ENCODE peak calls at places on chromosomes 16 and 17, in ten cellular contexts. One of them, this sample, is unnamed.
A peak's percentile ranks its signal among the peaks of the same experiment; 100 is the strongest.

GRCh38 chr16:52496051-52496876 is 50.7 kb downstream of the TOX3 start:
- DNase-seq in HCT116: no peak
- DNase-seq in ovary: no peak
- DNase-seq in A549: no peak
- DNase-seq in upper lobe of right lung: no peak
- DNase-seq in CD8-positive, alpha-beta T cell: no peak
- DNase-seq in psoas muscle: no peak
- DNase-seq in IMR-90: no peak
- DNase-seq in cardiac muscle cell: peak; percentile 10
- DNase-seq in hepatocyte: no peak
- DNase-seq in this sample: no peak

GRCh38 chr16:57504491-57504890 is 18.2 kb upstream of the DOK4 start:
- DNase-seq in IMR-90: no peak
- DNase-seq in psoas muscle: peak; percentile 7
- DNase-seq in cardiac muscle cell: no peak
- DNase-seq in HCT116: no peak
- DNase-seq in ovary: no peak
- DNase-seq in A549: no peak
- DNase-seq in CD8-positive, alpha-beta T cell: no peak
- DNase-seq in hepatocyte: no peak
- DNase-seq in upper lobe of right lung: no peak
- DNase-seq in this sample: no peak

GRCh38 chr16:30335598-30336474 is 19.3 kb downstream of the CD2BP2 start:
- DNase-seq in IMR-90: no peak
- DNase-seq in A549: no peak
- DNase-seq in hepatocyte: peak; percentile 37
- DNase-seq in HCT116: no peak
- DNase-seq in cardiac muscle cell: no peak
- DNase-seq in CD8-positive, alpha-beta T cell: no peak
- DNase-seq in upper lobe of right lung: peak; percentile 66
- DNase-seq in ovary: no peak
- DNase-seq in psoas muscle: peak; percentile 76
- DNase-seq in this sample: no peak

GRCh38 chr17:45436625-45437460 is 4.2 kb upstream of the ARHGAP27 start:
- DNase-seq in CD8-positive, alpha-beta T cell: no peak
- DNase-seq in HCT116: no peak
- DNase-seq in IMR-90: peak; percentile 13
- DNase-seq in upper lobe of right lung: no peak
- DNase-seq in ovary: no peak
- DNase-seq in cardiac muscle cell: no peak
- DNase-seq in A549: no peak
- DNase-seq in hepatocyte: no peak
- DNase-seq in psoas muscle: no peak
- DNase-seq in this sample: no peak

GRCh38 chr17:50174444-50174843 is 8.6 kb downstream of the SGCA start:
- DNase-seq in CD8-positive, alpha-beta T cell: no peak
- DNase-seq in hepatocyte: no peak
- DNase-seq in cardiac muscle cell: no peak
- DNase-seq in IMR-90: no peak
- DNase-seq in ovary: no peak
- DNase-seq in HCT116: no peak
- DNase-seq in psoas muscle: peak; percentile 35
- DNase-seq in A549: no peak
- DNase-seq in upper lobe of right lung: no peak
- DNase-seq in this sample: no peak

GRCh38 chr17:4485676-4486646 is 12.7 kb upstream of the SPNS2 start:
- DNase-seq in IMR-90: no peak
- DNase-seq in cardiac muscle cell: no peak
- DNase-seq in upper lobe of right lung: no peak
- DNase-seq in CD8-positive, alpha-beta T cell: no peak
- DNase-seq in ovary: no peak
- DNase-seq in A549: no peak
- DNase-seq in hepatocyte: no peak
- DNase-seq in HCT116: no peak
- DNase-seq in psoas muscle: no peak
- DNase-seq in this sample: no peak

GRCh38 chr16:82201906-82202305 is 31.9 kb upstream of the MPHOSPH6 start:
- DNase-seq in CD8-positive, alpha-beta T cell: no peak
- DNase-seq in hepatocyte: no peak
- DNase-seq in ovary: no peak
- DNase-seq in upper lobe of right lung: no peak
- DNase-seq in cardiac muscle cell: no peak
- DNase-seq in A549: no peak
- DNase-seq in HCT116: no peak
- DNase-seq in IMR-90: no peak
- DNase-seq in psoas muscle: no peak
- DNase-seq in this sample: peak; percentile 83

GRCh38 chr17:16495561-16495960 is 3.6 kb upstream of the LRRC75A start:
- DNase-seq in hepatocyte: no peak
- DNase-seq in upper lobe of right lung: no peak
- DNase-seq in IMR-90: no peak
- DNase-seq in psoas muscle: no peak
- DNase-seq in HCT116: no peak
- DNase-seq in ovary: no peak
- DNase-seq in cardiac muscle cell: no peak
- DNase-seq in A549: no peak
- DNase-seq in CD8-positive, alpha-beta T cell: no peak
- DNase-seq in this sample: no peak

GRCh38 chr17:80819422-80820164 is 172.0 kb upstream of the CHMP6 start:
- DNase-seq in CD8-positive, alpha-beta T cell: no peak
- DNase-seq in upper lobe of right lung: peak; percentile 59
- DNase-seq in hepatocyte: no peak
- DNase-seq in HCT116: no peak
- DNase-seq in IMR-90: no peak
- DNase-seq in psoas muscle: peak; percentile 47
- DNase-seq in ovary: peak; percentile 28
- DNase-seq in cardiac muscle cell: no peak
- DNase-seq in A549: no peak
- DNase-seq in this sample: no peak

GRCh38 chr17:49469831-49470568 is 25.1 kb upstream of the NGFR start:
- DNase-seq in hepatocyte: peak; percentile 46
- DNase-seq in A549: no peak
- DNase-seq in upper lobe of right lung: no peak
- DNase-seq in psoas muscle: peak; percentile 69
- DNase-seq in IMR-90: no peak
- DNase-seq in ovary: peak; percentile 48
- DNase-seq in CD8-positive, alpha-beta T cell: no peak
- DNase-seq in cardiac muscle cell: peak; percentile 60
- DNase-seq in HCT116: no peak
- DNase-seq in this sample: no peak

GRCh38 chr17:14739656-14740431 is 439.0 kb downstream of the HS3ST3B1 start:
- DNase-seq in psoas muscle: no peak
- DNase-seq in upper lobe of right lung: no peak
- DNase-seq in hepatocyte: no peak
- DNase-seq in HCT116: no peak
- DNase-seq in CD8-positive, alpha-beta T cell: no peak
- DNase-seq in cardiac muscle cell: no peak
- DNase-seq in IMR-90: no peak
- DNase-seq in ovary: no peak
- DNase-seq in A549: no peak
- DNase-seq in this sample: no peak

GRCh38 chr16:31488630-31489564 is 6.0 kb downstream of the SLC5A2 start:
- DNase-seq in CD8-positive, alpha-beta T cell: no peak
- DNase-seq in cardiac muscle cell: no peak
- DNase-seq in IMR-90: no peak
- DNase-seq in A549: no peak
- DNase-seq in upper lobe of right lung: no peak
- DNase-seq in ovary: no peak
- DNase-seq in HCT116: no peak
- DNase-seq in hepatocyte: no peak
- DNase-seq in psoas muscle: peak; percentile 61
- DNase-seq in this sample: no peak

GRCh38 chr16:84524346-84524920 is 20.0 kb upstream of the MEAK7 start:
- DNase-seq in ovary: no peak
- DNase-seq in hepatocyte: no peak
- DNase-seq in cardiac muscle cell: no peak
- DNase-seq in HCT116: no peak
- DNase-seq in IMR-90: no peak
- DNase-seq in upper lobe of right lung: no peak
- DNase-seq in psoas muscle: no peak
- DNase-seq in CD8-positive, alpha-beta T cell: no peak
- DNase-seq in A549: no peak
- DNase-seq in this sample: no peak

GRCh38 chr17:50593321-50593720 is 32.8 kb downstream of the CACNA1G start:
- DNase-seq in IMR-90: no peak
- DNase-seq in upper lobe of right lung: peak; percentile 86
- DNase-seq in CD8-positive, alpha-beta T cell: no peak
- DNase-seq in A549: no peak
- DNase-seq in psoas muscle: no peak
- DNase-seq in cardiac muscle cell: peak; percentile 98
- DNase-seq in HCT116: no peak
- DNase-seq in ovary: no peak
- DNase-seq in hepatocyte: peak; percentile 77
- DNase-seq in this sample: no peak

GRCh38 chr17:55285340-55286301 is 20.9 kb downstream of the HLF start:
- DNase-seq in HCT116: no peak
- DNase-seq in upper lobe of right lung: peak; percentile 86
- DNase-seq in psoas muscle: peak; percentile 94
- DNase-seq in hepatocyte: peak; percentile 89
- DNase-seq in IMR-90: peak; percentile 68
- DNase-seq in CD8-positive, alpha-beta T cell: no peak
- DNase-seq in ovary: peak; percentile 97
- DNase-seq in A549: no peak
- DNase-seq in cardiac muscle cell: peak; percentile 21
- DNase-seq in this sample: peak; percentile 96

GRCh38 chr17:41413353-41413752 is 11.0 kb downstream of the KRT37 start:
- DNase-seq in upper lobe of right lung: no peak
- DNase-seq in hepatocyte: no peak
- DNase-seq in cardiac muscle cell: no peak
- DNase-seq in IMR-90: peak; percentile 12
- DNase-seq in CD8-positive, alpha-beta T cell: no peak
- DNase-seq in ovary: no peak
- DNase-seq in A549: no peak
- DNase-seq in psoas muscle: no peak
- DNase-seq in HCT116: no peak
- DNase-seq in this sample: no peak

GRCh38 chr17:19641687-19642372 is 6.7 kb upstream of the ALDH3A2 start:
- DNase-seq in ovary: no peak
- DNase-seq in HCT116: no peak
- DNase-seq in hepatocyte: no peak
- DNase-seq in psoas muscle: no peak
- DNase-seq in A549: no peak
- DNase-seq in cardiac muscle cell: no peak
- DNase-seq in IMR-90: no peak
- DNase-seq in upper lobe of right lung: no peak
- DNase-seq in CD8-positive, alpha-beta T cell: no peak
- DNase-seq in this sample: no peak

GRCh38 chr16:3321802-3322201 is 16.5 kb downstream of the ZNF75A start:
- DNase-seq in upper lobe of right lung: no peak
- DNase-seq in A549: no peak
- DNase-seq in HCT116: no peak
- DNase-seq in hepatocyte: no peak
- DNase-seq in CD8-positive, alpha-beta T cell: no peak
- DNase-seq in cardiac muscle cell: no peak
- DNase-seq in ovary: no peak
- DNase-seq in psoas muscle: no peak
- DNase-seq in IMR-90: no peak
- DNase-seq in this sample: no peak
- H3K9me3 ChIP-seq in upper lobe of right lung: peaks cover 59% of the 10 kb centered on the region
- H3K9me3 ChIP-seq in A549: peaks cover 97% of the 10 kb centered on the region
- H3K9me3 ChIP-seq in HCT116: peaks cover 12% of the 10 kb centered on the region
- H3K9me3 ChIP-seq in hepatocyte: peaks cover 34% of the 10 kb centered on the region
- H3K9me3 ChIP-seq in CD8-positive, alpha-beta T cell: peaks cover 48% of the 10 kb centered on the region
- H3K9me3 ChIP-seq in cardiac muscle cell: peaks cover 7% of the 10 kb centered on the region
- H3K9me3 ChIP-seq in ovary: peaks cover 51% of the 10 kb centered on the region
- H3K9me3 ChIP-seq in psoas muscle: peaks cover 86% of the 10 kb centered on the region
- H3K9me3 ChIP-seq in IMR-90: peaks cover 61% of the 10 kb centered on the region
- H3K9me3 ChIP-seq in this sample: peaks cover 44% of the 10 kb centered on the region

GRCh38 chr16:12802048-12802447 is 1.6 kb downstream of the CPPED1 start:
- DNase-seq in cardiac muscle cell: no peak
- DNase-seq in IMR-90: no peak
- DNase-seq in HCT116: no peak
- DNase-seq in CD8-positive, alpha-beta T cell: no peak
- DNase-seq in psoas muscle: no peak
- DNase-seq in A549: no peak
- DNase-seq in ovary: peak; percentile 40
- DNase-seq in hepatocyte: no peak
- DNase-seq in upper lobe of right lung: no peak
- DNase-seq in this sample: no peak

GRCh38 chr16:12802661-12803060 is 1.0 kb downstream of the CPPED1 start:
- DNase-seq in IMR-90: no peak
- DNase-seq in psoas muscle: no peak
- DNase-seq in HCT116: no peak
- DNase-seq in CD8-positive, alpha-beta T cell: no peak
- DNase-seq in A549: no peak
- DNase-seq in upper lobe of right lung: no peak
- DNase-seq in hepatocyte: no peak
- DNase-seq in ovary: no peak
- DNase-seq in cardiac muscle cell: no peak
- DNase-seq in this sample: no peak

GRCh38 chr16:12805091-12805490 is 1.4 kb upstream of the CPPED1 start:
- DNase-seq in psoas muscle: no peak
- DNase-seq in ovary: no peak
- DNase-seq in hepatocyte: no peak
- DNase-seq in upper lobe of right lung: no peak
- DNase-seq in A549: no peak
- DNase-seq in HCT116: no peak
- DNase-seq in IMR-90: no peak
- DNase-seq in CD8-positive, alpha-beta T cell: no peak
- DNase-seq in cardiac muscle cell: no peak
- DNase-seq in this sample: no peak

GRCh38 chr16:12803203-12804093 is at the start of gene CPPED1:
- DNase-seq in HCT116: peak; percentile 83
- DNase-seq in CD8-positive, alpha-beta T cell: peak; percentile 83
- DNase-seq in upper lobe of right lung: peak; percentile 98
- DNase-seq in psoas muscle: peak; percentile 93
- DNase-seq in ovary: peak; percentile 95
- DNase-seq in A549: peak; percentile 90
- DNase-seq in cardiac muscle cell: peak; percentile 92
- DNase-seq in IMR-90: peak; percentile 80
- DNase-seq in hepatocyte: peak; percentile 96
- DNase-seq in this sample: peak; percentile 90

GRCh38 chr16:12804395-12804794 is 708 bp upstream of the CPPED1 start:
- DNase-seq in hepatocyte: no peak
- DNase-seq in IMR-90: no peak
- DNase-seq in ovary: no peak
- DNase-seq in cardiac muscle cell: no peak
- DNase-seq in CD8-positive, alpha-beta T cell: no peak
- DNase-seq in A549: no peak
- DNase-seq in psoas muscle: no peak
- DNase-seq in HCT116: no peak
- DNase-seq in upper lobe of right lung: no peak
- DNase-seq in this sample: no peak
- H3K27ac ChIP-seq in hepatocyte: peak overlapping the region; percentile 97
- H3K27ac ChIP-seq in IMR-90: no peak overlapping the region
- H3K27ac ChIP-seq in ovary: no peak overlapping the region
- H3K27ac ChIP-seq in cardiac muscle cell: no peak overlapping the region
- H3K27ac ChIP-seq in CD8-positive, alpha-beta T cell: no peak overlapping the region
- H3K27ac ChIP-seq in A549: peak overlapping the region; percentile 94
- H3K27ac ChIP-seq in psoas muscle: no peak overlapping the region
- H3K27ac ChIP-seq in HCT116: no peak overlapping the region
- H3K27ac ChIP-seq in upper lobe of right lung: no peak overlapping the region
- H3K27ac ChIP-seq in this sample: no peak overlapping the region

GRCh38 chr16:2223375-2224182 is at the start of gene E4F1:
- DNase-seq in IMR-90: peak; percentile 99
- DNase-seq in cardiac muscle cell: peak; percentile 100
- DNase-seq in upper lobe of right lung: peak; percentile 100
- DNase-seq in CD8-positive, alpha-beta T cell: peak; percentile 97
- DNase-seq in HCT116: peak; percentile 99
- DNase-seq in hepatocyte: peak; percentile 100
- DNase-seq in A549: peak; percentile 97
- DNase-seq in ovary: peak; percentile 99
- DNase-seq in psoas muscle: peak; percentile 100
- DNase-seq in this sample: peak; percentile 99
- TF ChIP-seq CTCF in IMR-90: no peak
- TF ChIP-seq CTCF in cardiac muscle cell: no peak
- TF ChIP-seq CTCF in upper lobe of right lung: no peak
- TF ChIP-seq CTCF in CD8-positive, alpha-beta T cell: no peak
- TF ChIP-seq CTCF in HCT116: no peak
- TF ChIP-seq CTCF in hepatocyte: no peak
- TF ChIP-seq CTCF in A549: no peak
- TF ChIP-seq CTCF in ovary: no peak
- TF ChIP-seq CTCF in psoas muscle: no peak
- TF ChIP-seq CTCF in this sample: no peak

GRCh38 chr17:48014603-48015037 is 23.0 kb downstream of the COPZ2 start:
- DNase-seq in IMR-90: no peak
- DNase-seq in HCT116: no peak
- DNase-seq in hepatocyte: no peak
- DNase-seq in A549: no peak
- DNase-seq in cardiac muscle cell: no peak
- DNase-seq in upper lobe of right lung: no peak
- DNase-seq in CD8-positive, alpha-beta T cell: no peak
- DNase-seq in ovary: no peak
- DNase-seq in psoas muscle: no peak
- DNase-seq in this sample: no peak
- H3K9me3 ChIP-seq in IMR-90: no peaks in the 10 kb centered on the region
- H3K9me3 ChIP-seq in HCT116: no peaks in the 10 kb centered on the region
- H3K9me3 ChIP-seq in hepatocyte: no peaks in the 10 kb centered on the region
- H3K9me3 ChIP-seq in A549: no peaks in the 10 kb centered on the region
- H3K9me3 ChIP-seq in cardiac muscle cell: no peaks in the 10 kb centered on the region
- H3K9me3 ChIP-seq in upper lobe of right lung: no peaks in the 10 kb centered on the region
- H3K9me3 ChIP-seq in CD8-positive, alpha-beta T cell: no peaks in the 10 kb centered on the region
- H3K9me3 ChIP-seq in ovary: no peaks in the 10 kb centered on the region
- H3K9me3 ChIP-seq in psoas muscle: no peaks in the 10 kb centered on the region
- H3K9me3 ChIP-seq in this sample: no peaks in the 10 kb centered on the region